ENCODE peak calls at places on chromosomes 4 and X, in eight cellular contexts. H, Y, S, Q, J, N, P and Z are unnamed samples.

GRCh38 chr4:27620886-27621285 is 760.2 kb downstream of the STIM2 start:
- DNase-seq in H (no peak), Y (no peak), S (no peak), Q (no peak), J (no peak), N (no peak), P (no peak), Z (no peak)

GRCh38 chr4:123676550-123677229 is 280.1 kb downstream of the SPRY1 start:
- DNase-seq in H (no peak), Y (no peak), S (no peak), Q (peak; percentile 24), J (no peak), N (no peak), P (no peak), Z (no peak)

GRCh38 chrX:22110729-22111494 is 78.8 kb downstream of the PHEX start:
- DNase-seq in H (no peak), Y (no peak), S (peak; percentile 25), Q (no peak), J (no peak), N (no peak), P (no peak), Z (no peak)

GRCh38 chr4:151043803-151044535 is 28.9 kb upstream of the LRBA start:
- DNase-seq in H (no peak), Y (no peak), S (no peak), Q (no peak), J (no peak), N (no peak), P (no peak), Z (no peak)

GRCh38 chrX:100512471-100512870 is 72.3 kb upstream of the TNMD start:
- DNase-seq in H (peak; percentile 5), Y (no peak), S (peak; percentile 10), Q (no peak), J (no peak), N (peak; percentile 8), P (no peak), Z (no peak)

GRCh38 chr4:79723507-79723906 is 315.5 kb upstream of the GK2 start:
- DNase-seq in H (no peak), Y (no peak), S (no peak), Q (peak; percentile 13), J (no peak), N (no peak), P (no peak), Z (no peak)

GRCh38 chr4:177583000-177583399 is 140.8 kb upstream of the AGA start:
- DNase-seq in H (peak; percentile 14), Y (no peak), S (no peak), Q (no peak), J (no peak), N (peak; percentile 5), P (no peak), Z (no peak)

GRCh38 chr4:25500626-25501318 is 123.7 kb downstream of the ANAPC4 start:
- DNase-seq in H (no peak), Y (no peak), S (no peak), Q (no peak), J (no peak), N (peak; percentile 3), P (no peak), Z (no peak)

GRCh38 chrX:112148397-112148796 is 65.8 kb upstream of the TRPC5 start:
- DNase-seq in H (no peak), Y (no peak), S (no peak), Q (no peak), J (no peak), N (no peak), P (no peak), Z (no peak)

DNA sequence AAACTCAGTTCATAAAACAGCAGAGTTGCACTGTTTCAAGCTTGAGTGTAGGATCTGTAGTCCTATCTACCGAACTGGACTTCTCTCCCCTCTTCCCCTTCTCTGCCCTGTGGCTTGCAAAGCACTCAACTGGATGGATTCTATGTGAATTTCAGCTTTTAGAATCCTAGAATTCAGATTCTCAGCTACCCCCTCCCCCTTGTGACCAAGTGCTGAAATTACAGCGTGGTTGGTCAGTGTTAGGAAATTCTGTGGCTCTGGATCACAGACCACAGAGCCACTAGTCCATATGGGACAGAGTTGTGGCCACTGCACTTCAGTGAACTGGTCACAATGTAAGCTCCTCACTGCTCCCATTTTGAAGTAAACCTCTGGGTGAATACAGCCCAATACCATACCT is 64.6 kb upstream of the TRPC5 start:
- DNase-seq in H (peak; percentile 0), Y (peak; percentile 15), S (no peak), Q (no peak), J (no peak), N (no peak), P (no peak), Z (no peak)
- TF ChIP-seq CTCF in H (peak; percentile 41), Y (peak; percentile 69), S (peak; percentile 40), Q (no peak), J (peak; percentile 57), N (peak; percentile 18), P (no peak), Z (no peak)

GRCh38 chr4:48016141-48017107 is at the start of the genes CNGA1 and NIPAL1:
- DNase-seq in H (peak; percentile 38), Y (peak; percentile 89), S (peak; percentile 57), Q (peak; percentile 72), J (peak; percentile 94), N (peak; percentile 68), P (peak; percentile 78), Z (peak; percentile 60)
- TF ChIP-seq CTCF in H (peak; percentile 55), Y (peak; percentile 55), S (peak; percentile 67), Q (peak; percentile 38), J (peak; percentile 34), N (peak; percentile 65), P (peak; percentile 66), Z (no peak)

GRCh38 chrX:143340190-143340589 is 177.1 kb downstream of the SPANXN3 start:
- DNase-seq in H (no peak), Y (no peak), S (no peak), Q (no peak), J (no peak), N (no peak), P (no peak), Z (no peak)
- TF ChIP-seq CTCF in H (no peak), Y (no peak), S (no peak), Q (no peak), J (no peak), N (no peak), P (no peak), Z (no peak)

DNA sequence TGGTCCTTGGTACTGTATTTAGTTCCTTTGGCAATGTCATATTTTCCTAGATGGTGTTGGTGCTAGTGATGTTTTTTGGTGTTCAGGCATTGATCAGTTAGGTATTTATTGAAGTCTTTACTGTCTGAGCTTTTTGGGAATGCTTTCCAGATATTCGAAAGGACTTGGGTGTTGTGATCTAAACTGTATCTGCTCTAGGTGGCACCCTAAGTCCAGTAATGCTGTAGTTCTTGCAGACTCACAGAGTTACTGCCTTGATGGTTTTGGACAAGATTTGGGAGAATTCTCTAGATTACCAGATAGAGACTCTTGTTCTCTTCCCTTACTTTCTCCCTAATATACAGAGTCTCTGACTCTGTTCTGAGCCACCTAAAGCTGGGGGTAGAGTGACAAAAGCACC is 513.6 kb upstream of the PITX2 start:
- DNase-seq in H (peak; percentile 55), Y (no peak), S (peak; percentile 38), Q (no peak), J (no peak), N (peak; percentile 1), P (no peak), Z (no peak)
- TF ChIP-seq CTCF in H (peak; percentile 39), Y (peak; percentile 32), S (peak; percentile 26), Q (peak; percentile 16), J (peak; percentile 19), N (no peak), P (peak; percentile 63), Z (no peak)